ENCODE peak calls at places on chromosomes 16 and 17, in four cellular contexts. X, B, C and G are unnamed samples.

GRCh38 chr17:63370696-63371095 is 75.4 kb downstream of the CYB561 start:
- DNase-seq in X (no peak), B (no peak), C (no peak), G (no peak)

GRCh38 chr16:3637371-3637923 is 17.0 kb upstream of the DNASE1 start:
- DNase-seq in X (no peak), B (no peak), C (peak), G (no peak)

GRCh38 chr16:85334718-85335583 is 222.7 kb upstream of the CIBAR2 start:
- DNase-seq in X (no peak), B (no peak), C (peak), G (no peak)

GRCh38 chr16:89478576-89479221 is 11.7 kb downstream of the ANKRD11 start:
- DNase-seq in X (no peak), B (no peak), C (no peak), G (no peak)

GRCh38 chr17:63837480-63837879 is 5.0 kb downstream of the SMARCD2 start:
- DNase-seq in X (no peak), B (no peak), C (no peak), G (no peak)

GRCh38 chr16:28237754-28238357 is 26.1 kb upstream of the XPO6 start:
- DNase-seq in X (no peak), B (no peak), C (peak), G (peak)

GRCh38 chr16:82627811-82628339 is 1.1 kb downstream of the CDH13 start:
- DNase-seq in X (no peak), B (no peak), C (no peak), G (no peak)

GRCh38 chr17:27469256-27469655 is 13.0 kb downstream of the KSR1 start:
- DNase-seq in X (no peak), B (no peak), C (no peak), G (no peak)

GRCh38 chr16:508884-509736 is 18.4 kb upstream of the CAPN15 start:
- DNase-seq in X (no peak), B (no peak), C (no peak), G (no peak)

GRCh38 chr16:51355195-51355594 is 204.1 kb upstream of the SALL1 start:
- DNase-seq in X (no peak), B (no peak), C (no peak), G (no peak)

GRCh38 chr17:66540131-66540781 is 237.8 kb downstream of the PRKCA start:
- DNase-seq in X (no peak), B (no peak), C (no peak), G (no peak)

GRCh38 chr16:177981-178676 is 1.6 kb downstream of the HBA1 start:
- DNase-seq in X (no peak), B (no peak), C (peak), G (no peak)

GRCh38 chr17:66915204-66915611 is 49.3 kb upstream of the CACNG4 start:
- DNase-seq in X (no peak), B (no peak), C (no peak), G (no peak)

GRCh38 chr16:48158296-48158695 is 2.5 kb upstream of the ABCC12 start:
- DNase-seq in X (peak), B (no peak), C (peak), G (peak)

GRCh38 chr17:48100591-48101011 is 677 bp downstream of the CBX1 start:
- DNase-seq in X (no peak), B (no peak), C (peak), G (peak)

GRCh38 chr17:18187816-18188761 is 4.5 kb downstream of the ALKBH5 start:
- DNase-seq in X (no peak), B (no peak), C (no peak), G (no peak)

GRCh38 chr17:31696184-31696602 is 162.9 kb downstream of the COPRS start:
- DNase-seq in X (no peak), B (no peak), C (no peak), G (no peak)

GRCh38 chr17:12977008-12977751 is 40.6 kb downstream of the ELAC2 start:
- DNase-seq in X (no peak), B (no peak), C (no peak), G (no peak)

GRCh38 chr17:68221786-68222185 is 26.1 kb upstream of the AMZ2 start:
- DNase-seq in X (no peak), B (no peak), C (no peak), G (no peak)

GRCh38 chr16:81723098-81723723 is 55.9 kb upstream of the PLCG2 start:
- DNase-seq in X (peak), B (no peak), C (peak), G (no peak)

GRCh38 chr16:6106061-6106460 is 1008.5 kb upstream of the EEF2KMT start:
- DNase-seq in X (no peak), B (no peak), C (no peak), G (no peak)

GRCh38 chr17:17118399-17118798 is 76.1 kb downstream of the MPRIP start:
- DNase-seq in X (no peak), B (no peak), C (no peak), G (no peak)

GRCh38 chr17:29710891-29711418 is 88.2 kb upstream of the CORO6 start:
- DNase-seq in X (no peak), B (no peak), C (peak), G (no peak)

GRCh38 chr16:12729448-12729847 is 74.2 kb downstream of the CPPED1 start:
- DNase-seq in X (no peak), B (no peak), C (no peak), G (no peak)

GRCh38 chr17:73311428-73311780 is 397 bp downstream of the CDC42EP4 start:
- DNase-seq in X (no peak), B (no peak), C (no peak), G (no peak)

GRCh38 chr17:29592850-29593545 is at the start of gene ANKRD13B:
- DNase-seq in X (no peak), B (no peak), C (peak), G (no peak)

GRCh38 chr17:64386412-64387144 is 4.1 kb downstream of the PECAM1 start:
- DNase-seq in X (no peak), B (no peak), C (peak), G (no peak)

GRCh38 chr17:8806206-8807069 is 7.3 kb upstream of the MFSD6L start:
- DNase-seq in X (no peak), B (no peak), C (no peak), G (no peak)

GRCh38 chr17:4335185-4335584 is 31.3 kb downstream of the UBE2G1 start:
- DNase-seq in X (no peak), B (no peak), C (no peak), G (no peak)

GRCh38 chr17:7897773-7898172 is 9.2 kb downstream of the CHD3 start:
- DNase-seq in X (no peak), B (no peak), C (peak), G (no peak)

GRCh38 chr16:75252946-75253911 is 1.8 kb upstream of the BCAR1 start:
- DNase-seq in X (no peak), B (no peak), C (no peak), G (no peak)

GRCh38 chr17:40355804-40356758 is 8.5 kb downstream of the GJD3 start:
- DNase-seq in X (no peak), B (no peak), C (no peak), G (no peak)

GRCh38 chr17:63151981-63152523 is 186.0 kb downstream of the TANC2 start:
- DNase-seq in X (no peak), B (no peak), C (no peak), G (no peak)

GRCh38 chr16:19153876-19154275 is 14.2 kb upstream of the SYT17 start:
- DNase-seq in X (no peak), B (no peak), C (peak), G (peak)

GRCh38 chr17:9843152-9844010 is 17.7 kb downstream of the GLP2R start:
- DNase-seq in X (no peak), B (no peak), C (no peak), G (no peak)

GRCh38 chr17:63275968-63276349 is 170.1 kb downstream of the CYB561 start:
- DNase-seq in X (no peak), B (no peak), C (no peak), G (no peak)

GRCh38 chr17:29613371-29613837 is 9.3 kb downstream of the CORO6 start:
- DNase-seq in X (no peak), B (peak), C (no peak), G (peak)

GRCh38 chr16:75265911-75266701 is 14.7 kb upstream of the BCAR1 start:
- DNase-seq in X (no peak), B (peak), C (peak), G (no peak)

GRCh38 chr17:740240-741055 is 8.1 kb downstream of the TLCD3A start:
- DNase-seq in X (peak), B (peak), C (no peak), G (peak)

GRCh38 chr16:87705780-87706277 is 60.0 kb downstream of the KLHDC4 start:
- DNase-seq in X (no peak), B (no peak), C (no peak), G (no peak)

GRCh38 chr17:51524524-51524923 is 264.2 kb downstream of the UTP18 start:
- DNase-seq in X (no peak), B (no peak), C (no peak), G (no peak)
- TF ChIP-seq SPI1 in X (no peak), B (no peak), C (no peak), G (no peak)

DNA sequence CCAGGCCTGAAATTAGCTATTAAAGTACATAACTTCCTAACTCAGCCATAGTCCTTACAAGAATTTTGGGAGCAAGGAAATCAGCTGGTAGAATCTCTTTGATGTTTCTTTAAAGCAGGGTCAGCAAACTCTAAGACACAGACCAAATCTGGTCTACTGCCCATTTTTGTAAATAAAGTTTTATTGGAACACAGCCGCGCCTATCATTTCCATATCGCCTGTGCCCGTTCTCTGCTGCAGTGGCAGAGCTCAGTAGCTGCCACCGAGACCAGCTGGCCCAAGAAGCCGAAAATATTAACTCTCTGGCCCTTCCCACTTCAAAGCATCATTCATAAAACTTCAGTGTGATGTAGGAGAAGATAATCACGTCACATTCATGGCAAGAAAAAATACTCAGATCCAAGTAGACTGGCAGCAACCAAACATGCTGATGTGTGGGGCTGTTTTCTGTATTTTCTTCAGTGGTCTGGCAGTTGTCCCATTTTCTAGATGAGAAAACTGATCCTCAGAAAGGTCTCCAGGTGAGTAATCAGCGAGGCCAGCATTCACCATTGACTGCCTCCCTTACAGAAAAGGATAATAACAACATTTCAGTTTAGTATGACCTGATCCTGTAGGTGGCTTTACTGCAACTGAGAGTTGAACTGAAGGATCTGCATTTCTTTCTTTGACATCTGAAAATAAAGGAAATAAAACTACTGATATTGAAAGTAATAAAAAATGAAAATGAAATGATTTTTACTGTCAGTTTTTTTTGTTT is 18.0 kb upstream of the HSBP1 start:
- DNase-seq in X (no peak), B (no peak), C (no peak), G (no peak)
- TF ChIP-seq SPI1 in X (no peak), B (no peak), C (no peak), G (no peak)

DNA sequence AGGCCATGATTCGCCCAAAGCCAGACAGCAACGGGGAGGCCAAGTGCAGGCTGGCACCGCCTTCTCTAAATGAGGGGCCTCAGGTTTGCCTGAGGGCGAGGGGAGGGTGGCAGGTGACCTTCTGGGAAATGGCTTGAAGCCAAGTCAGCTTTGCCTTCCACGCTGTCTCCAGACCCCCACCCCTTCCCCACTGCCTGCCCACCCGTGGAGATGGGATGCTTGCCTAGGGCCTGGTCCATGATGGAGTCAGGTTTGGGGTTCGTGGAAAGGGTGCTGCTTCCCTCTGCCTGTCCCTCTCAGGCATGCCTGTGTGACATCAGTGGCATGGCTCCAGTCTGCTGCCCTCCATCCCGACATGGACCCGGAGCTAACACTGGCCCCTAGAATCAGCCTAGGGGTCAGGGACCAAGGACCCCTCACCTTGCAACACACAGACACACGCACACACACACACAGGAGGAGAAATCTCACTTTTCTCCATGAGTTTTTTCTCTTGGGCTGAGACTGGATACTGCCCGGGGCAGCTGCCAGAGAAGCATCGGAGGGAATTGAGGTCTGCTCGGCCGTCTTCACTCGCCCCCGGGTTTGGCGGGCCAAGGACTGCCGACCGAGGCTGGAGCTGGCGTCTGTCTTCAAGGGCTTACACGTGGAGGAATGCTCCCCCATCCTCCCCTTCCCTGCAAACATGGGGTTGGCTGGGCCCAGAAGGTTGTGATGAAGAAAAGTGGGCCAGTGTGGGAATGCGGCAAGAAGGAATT is 18.7 kb downstream of the NGFR start:
- DNase-seq in X (no peak), B (no peak), C (no peak), G (no peak)
- TF ChIP-seq SPI1 in X (no peak), B (no peak), C (no peak), G (no peak)

GRCh38 chr16:56983211-56983751 is 6.1 kb upstream of the NLRC5 start:
- DNase-seq in X (no peak), B (no peak), C (no peak), G (no peak)
- TF ChIP-seq SPI1 in X (no peak), B (no peak), C (no peak), G (no peak)

DNA sequence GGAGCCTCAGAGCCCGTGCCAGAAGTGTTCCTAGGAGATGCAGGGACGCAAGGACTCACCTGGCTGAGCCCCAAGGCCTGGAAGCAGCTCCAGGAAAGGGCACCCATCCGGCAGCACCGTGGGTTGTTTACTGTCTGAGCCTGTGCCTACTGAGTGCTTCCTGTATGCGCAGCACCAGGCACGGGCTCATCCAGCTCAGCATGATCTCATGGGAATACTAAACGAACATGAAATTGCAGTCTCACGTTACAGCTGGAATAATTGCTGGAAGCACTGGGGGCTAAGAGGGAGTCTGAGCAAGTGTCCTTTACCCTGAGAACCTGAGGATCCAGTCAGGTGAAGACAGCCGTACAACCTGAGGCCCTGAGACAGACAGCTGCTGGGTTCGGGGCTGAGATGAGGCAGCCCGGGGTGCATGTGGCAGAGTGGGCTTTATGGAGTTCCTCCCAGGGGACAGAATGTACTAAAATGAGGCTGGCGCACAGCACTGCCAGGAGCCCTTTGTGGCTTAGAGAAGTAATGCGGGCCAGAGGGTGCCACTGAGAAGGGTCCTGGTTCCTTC is 5.4 kb downstream of the CTRL start:
- DNase-seq in X (no peak), B (no peak), C (no peak), G (no peak)
- TF ChIP-seq SPI1 in X (no peak), B (no peak), C (no peak), G (no peak)

GRCh38 chr17:44469676-44470075 is 33.5 kb downstream of the GPATCH8 start:
- DNase-seq in X (no peak), B (no peak), C (no peak), G (no peak)

GRCh38 chr17:44473367-44473766 is 29.8 kb downstream of the GPATCH8 start:
- DNase-seq in X (no peak), B (no peak), C (no peak), G (no peak)
- TF ChIP-seq SPI1 in X (no peak), B (no peak), C (no peak), G (no peak)

DNA sequence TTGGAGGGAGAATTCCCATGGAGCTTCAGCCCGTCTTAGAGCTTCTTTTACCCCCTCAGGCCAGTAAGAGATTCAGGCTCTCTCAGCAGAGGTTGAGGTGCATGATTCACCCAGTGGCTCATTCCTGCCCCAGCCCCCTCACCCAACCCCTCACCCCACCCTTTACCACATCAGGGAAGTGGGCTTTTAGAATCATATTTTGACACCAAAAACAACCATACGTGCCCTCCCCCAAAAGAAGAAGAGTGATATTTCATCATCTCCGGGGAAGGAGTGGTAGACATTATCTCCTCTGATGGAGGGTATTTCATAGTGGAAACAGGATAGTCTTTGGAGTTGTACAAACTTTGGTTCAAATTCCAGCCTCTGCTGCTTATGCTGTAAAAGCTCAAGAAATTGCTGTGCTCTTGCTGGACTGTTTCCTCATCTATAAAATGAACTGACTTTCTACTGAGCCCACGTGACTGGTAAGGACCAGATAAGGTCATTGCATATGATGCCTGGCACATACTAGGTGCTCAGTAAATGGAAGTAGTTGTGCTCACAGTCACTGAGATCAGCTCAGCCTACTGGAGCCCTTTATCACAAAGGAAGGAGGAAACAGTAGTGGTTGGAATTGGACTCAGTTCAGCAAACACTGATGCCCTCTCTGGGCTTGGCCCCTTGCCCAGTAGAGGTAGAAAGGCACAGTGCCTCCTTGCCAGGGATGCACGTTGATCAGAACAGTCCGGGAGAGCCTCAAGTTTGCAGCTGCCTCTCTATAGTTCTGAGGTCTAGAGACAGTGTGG is 18.3 kb upstream of the CCL5 start:
- DNase-seq in X (no peak), B (no peak), C (no peak), G (peak)
- TF ChIP-seq SPI1 in X (no peak), B (no peak), C (no peak), G (no peak)

GRCh38 chr16:25709182-25709581 is 17.4 kb downstream of the HS3ST4 start:
- DNase-seq in X (no peak), B (no peak), C (no peak), G (no peak)

GRCh38 chr16:25707553-25707952 is 15.8 kb downstream of the HS3ST4 start:
- DNase-seq in X (no peak), B (no peak), C (no peak), G (no peak)

GRCh38 chr16:25713785-25714570 is 22.2 kb downstream of the HS3ST4 start:
- DNase-seq in X (no peak), B (no peak), C (no peak), G (no peak)

GRCh38 chr16:25707982-25708583 is 16.3 kb downstream of the HS3ST4 start:
- DNase-seq in X (no peak), B (peak), C (peak), G (peak)
- TF ChIP-seq SPI1 in X (no peak), B (no peak), C (no peak), G (no peak)

DNA sequence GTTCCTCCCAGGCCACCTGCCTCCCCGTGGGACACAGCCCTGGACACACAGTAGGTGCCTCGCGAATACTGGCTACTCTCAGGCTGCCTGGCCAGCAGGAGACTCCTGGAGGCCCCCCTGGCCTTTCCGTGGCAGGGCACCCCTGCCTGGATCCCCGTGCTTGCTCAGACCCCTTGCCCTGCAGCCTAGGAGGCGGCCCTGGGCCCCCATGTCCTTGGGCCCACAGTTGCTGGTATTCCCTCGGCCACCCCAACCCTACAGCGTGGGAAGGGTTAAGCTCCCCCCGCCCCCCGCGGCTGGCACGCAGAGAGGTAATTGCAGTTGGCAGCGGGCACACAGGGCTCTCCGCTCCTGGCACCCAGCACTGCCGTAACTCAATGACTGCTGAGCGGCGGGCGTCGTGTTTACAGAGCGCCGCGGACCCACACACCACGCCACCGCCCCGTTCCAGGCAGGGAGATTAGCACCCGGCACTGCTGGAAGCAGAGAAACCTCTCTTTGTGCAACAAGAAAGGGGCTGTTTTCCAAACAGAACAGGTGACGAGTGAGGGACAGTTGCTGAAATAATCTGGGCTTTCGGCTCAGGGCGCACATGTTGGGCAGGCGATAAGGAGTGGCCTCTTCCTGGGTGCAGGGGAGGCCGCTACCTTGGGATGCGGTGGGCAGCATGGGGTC is 32.3 kb downstream of the BAHCC1 start:
- DNase-seq in X (no peak), B (no peak), C (no peak), G (no peak)
- TF ChIP-seq SPI1 in X (no peak), B (no peak), C (no peak), G (peak)